ENCODE peak calls at places on chromosomes 1 and 21, in eight cellular contexts. F is breast epithelium, I is mesothelial cell of epicardium, S is AG10803, L is cardiac fibroblast, R is testis, D is Calu3, U is upper lobe of right lung. N is an unnamed sample.

GRCh38 chr1:9825101-9826074 is 1.6 kb upstream of the CLSTN1 start:
- DNase-seq in S (peak), U (peak), F (peak), L (peak), I (no peak), R (peak), D (peak), N (peak)

GRCh38 chr1:246681822-246682221 is 42.4 kb upstream of the SCCPDH start:
- DNase-seq in S (no peak), R (no peak), L (peak), D (no peak), F (no peak), I (no peak), U (no peak), N (no peak)

GRCh38 chr1:154735061-154735800 is 127.2 kb upstream of the ADAR start:
- DNase-seq in R (no peak), D (no peak), I (no peak), S (no peak), U (no peak), F (no peak), L (no peak), N (no peak)

GRCh38 chr1:67579623-67580394 is 105.2 kb upstream of the GADD45A start:
- DNase-seq in S (no peak), I (no peak), D (no peak), U (no peak), R (no peak), L (no peak), F (no peak), N (no peak)

GRCh38 chr1:243596441-243597183 is 253.4 kb downstream of the AKT3 start:
- DNase-seq in F (no peak), R (no peak), S (peak), L (peak), U (no peak), D (no peak), I (no peak), N (peak)

GRCh38 chr1:84573481-84573966 is 716 bp downstream of the CTBS start:
- DNase-seq in R (no peak), U (no peak), S (no peak), F (no peak), D (no peak), I (no peak), L (no peak), N (no peak)

GRCh38 chr1:225460737-225461532 is 33.1 kb upstream of the LBR start:
- DNase-seq in R (no peak), D (no peak), S (no peak), I (no peak), L (peak), U (no peak), F (no peak), N (no peak)

GRCh38 chr1:201259476-201260235 is 23.6 kb upstream of the PKP1 start:
- DNase-seq in I (no peak), R (no peak), D (no peak), F (no peak), U (no peak), L (peak), S (peak), N (peak)

GRCh38 chr1:1001631-1002300 is 1.9 kb upstream of the HES4 start:
- DNase-seq in U (peak), S (peak), I (peak), F (peak), D (peak), R (peak), L (peak), N (peak)

GRCh38 chr1:75035536-75035935 is 98.7 kb upstream of the LHX8 start:
- DNase-seq in U (no peak), D (no peak), I (no peak), S (no peak), L (no peak), F (no peak), R (no peak), N (no peak)

GRCh38 chr1:67418839-67419586 is 11.2 kb downstream of the SERBP1 start:
- DNase-seq in S (no peak), D (no peak), R (no peak), L (no peak), I (no peak), U (no peak), F (no peak), N (no peak)

GRCh38 chr21:37338671-37339526 is 27.7 kb upstream of the DYRK1A start:
- DNase-seq in D (peak), I (peak), R (no peak), L (peak), F (no peak), U (no peak), S (peak), N (peak)

GRCh38 chr1:68011786-68012375 is 38.5 kb downstream of the DIRAS3 start:
- DNase-seq in I (no peak), D (no peak), L (peak), S (no peak), F (no peak), U (no peak), R (no peak), N (no peak)

GRCh38 chr1:45884700-45885099 is 81.3 kb downstream of the MAST2 start:
- DNase-seq in L (no peak), F (no peak), D (no peak), S (no peak), R (no peak), U (no peak), I (no peak), N (no peak)

GRCh38 chr1:210464519-210465039 is 135.9 kb downstream of the HHAT start:
- DNase-seq in D (peak), L (no peak), F (no peak), I (no peak), U (peak), R (no peak), S (no peak), N (peak)

GRCh38 chr1:9529190-9529589 is 10.1 kb upstream of the SLC25A33 start:
- DNase-seq in L (peak), U (no peak), D (no peak), F (no peak), I (no peak), R (no peak), S (peak), N (peak)

GRCh38 chr1:46616277-46617107 is at the start of gene MOB3C:
- DNase-seq in L (peak), U (peak), S (peak), F (peak), R (peak), I (no peak), D (peak), N (peak)

GRCh38 chr1:147156643-147157042 is 15.6 kb downstream of the PRKAB2 start:
- DNase-seq in I (no peak), L (no peak), U (no peak), F (no peak), R (no peak), D (no peak), S (no peak), N (no peak)
- TF ChIP-seq CTCF in I (no peak), L (no peak), U (no peak), F (no peak), R (no peak), D (no peak), S (no peak), N (no peak)

GRCh38 chr1:162359523-162360236 is 17.0 kb downstream of the SPATA46 start:
- DNase-seq in F (no peak), I (no peak), R (no peak), D (no peak), L (no peak), U (no peak), S (no peak), N (no peak)
- TF ChIP-seq CTCF in F (no peak), I (no peak), R (no peak), D (no peak), L (no peak), U (no peak), S (no peak), N (no peak)

GRCh38 chr1:169105434-169106094 is 926 bp upstream of the ATP1B1 start:
- DNase-seq in F (peak), R (peak), D (peak), I (peak), U (peak), S (no peak), L (no peak), N (no peak)

GRCh38 chr1:169105087-169105433 is 1.4 kb upstream of the ATP1B1 start:
- DNase-seq in U (no peak), I (no peak), D (no peak), S (no peak), R (peak), F (no peak), L (no peak), N (no peak)

GRCh38 chr1:169106921-169107672 is 607 bp downstream of the ATP1B1 start:
- DNase-seq in L (peak), U (peak), S (peak), I (peak), R (peak), F (no peak), D (no peak), N (peak)

GRCh38 chr1:169107673-169108160 is 1.2 kb downstream of the ATP1B1 start:
- DNase-seq in F (no peak), I (no peak), S (peak), R (peak), U (no peak), D (no peak), L (peak), N (peak)

DNA sequence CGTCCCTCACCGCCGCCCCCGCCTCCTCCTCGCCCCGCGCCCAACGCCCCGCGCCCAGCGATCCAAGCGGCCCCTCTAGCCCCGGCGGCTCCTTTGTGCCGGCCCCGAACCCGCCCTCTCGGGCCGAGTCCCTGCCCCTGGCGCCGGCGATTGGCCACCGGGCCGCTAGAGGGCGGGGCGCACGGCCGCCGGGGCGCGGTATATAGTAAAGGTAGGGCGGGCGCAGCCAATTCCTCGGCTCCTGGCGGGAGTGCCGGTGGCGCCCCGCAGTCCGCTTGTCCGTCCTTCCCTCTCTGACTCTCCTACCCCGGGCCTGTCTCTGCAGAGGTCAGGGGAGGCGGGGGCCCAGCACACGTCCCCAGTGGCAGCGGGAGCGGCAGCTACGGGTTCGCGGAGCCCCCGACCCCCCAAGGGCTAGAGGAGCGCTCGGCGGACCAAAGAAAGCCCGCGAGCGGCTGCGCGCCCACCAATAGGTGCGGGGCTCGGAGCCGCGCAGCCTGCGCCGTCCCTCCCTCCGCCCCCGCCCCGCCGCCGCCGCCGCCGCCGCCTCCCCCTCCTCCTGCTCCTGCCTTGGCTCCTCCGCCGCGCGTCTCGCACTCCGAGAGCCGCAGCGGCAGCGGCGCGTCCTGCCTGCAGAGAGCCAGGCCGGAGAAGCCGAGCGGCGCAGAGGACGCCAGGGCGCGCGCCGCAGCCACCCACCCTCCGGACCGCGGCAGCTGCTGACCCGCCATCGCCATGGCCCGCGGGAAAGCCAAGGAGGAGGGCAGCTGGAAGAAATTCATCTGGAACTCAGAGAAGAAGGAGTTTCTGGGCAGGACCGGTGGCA is at the start of gene ATP1B1:
- DNase-seq in F (peak), D (peak), U (peak), S (peak), R (peak), L (peak), I (peak), N (peak)
- TF ChIP-seq CTCF in F (peak), D (peak), U (peak), S (peak), R (peak), L (peak), I (peak), N (peak)

GRCh38 chr1:152228831-152229230 is 4.8 kb upstream of the HRNR start:
- DNase-seq in L (no peak), S (no peak), D (no peak), F (no peak), U (no peak), R (no peak), I (no peak), N (no peak)

GRCh38 chr1:152224093-152224492 is at the start of gene HRNR:
- DNase-seq in I (no peak), S (no peak), U (no peak), L (no peak), D (no peak), R (no peak), F (no peak), N (no peak)

GRCh38 chr1:152225678-152226077 is 1.7 kb upstream of the HRNR start:
- DNase-seq in D (no peak), F (no peak), R (no peak), S (no peak), U (no peak), I (no peak), L (peak), N (no peak)

GRCh38 chr1:152227310-152227928 is 3.4 kb upstream of the HRNR start:
- DNase-seq in R (no peak), I (no peak), S (peak), L (peak), U (no peak), D (no peak), F (no peak), N (no peak)
- TF ChIP-seq CTCF in R (no peak), I (no peak), S (peak), L (peak), U (no peak), D (no peak), F (no peak), N (peak)

GRCh38 chr1:194807530-194808220 is 1621.3 kb upstream of the B3GALT2 start:
- DNase-seq in F (no peak), L (no peak), U (no peak), D (no peak), S (no peak), I (no peak), R (no peak), N (no peak)

GRCh38 chr1:194813109-194813508 is 1626.7 kb upstream of the B3GALT2 start:
- DNase-seq in S (no peak), I (no peak), D (no peak), R (no peak), U (no peak), L (no peak), F (no peak), N (no peak)

GRCh38 chr1:194809665-194810064 is 1623.3 kb upstream of the B3GALT2 start:
- DNase-seq in D (no peak), F (no peak), R (no peak), I (no peak), L (no peak), S (no peak), U (no peak), N (no peak)
- TF ChIP-seq CTCF in D (no peak), F (no peak), R (no peak), I (no peak), L (no peak), S (no peak), U (no peak), N (no peak)

GRCh38 chr1:27957655-27958054 is 2.1 kb upstream of the XKR8 start:
- DNase-seq in R (no peak), L (no peak), I (no peak), S (no peak), F (no peak), U (no peak), D (no peak), N (no peak)

GRCh38 chr1:27955076-27955475 is 4.7 kb upstream of the XKR8 start:
- DNase-seq in R (no peak), S (no peak), U (no peak), F (no peak), L (no peak), I (no peak), D (no peak), N (no peak)

GRCh38 chr1:27958513-27958912 is 1.3 kb upstream of the XKR8 start:
- DNase-seq in S (no peak), D (no peak), R (no peak), F (no peak), U (no peak), L (no peak), I (no peak), N (no peak)

GRCh38 chr1:27954186-27954585 is 5.6 kb upstream of the XKR8 start:
- DNase-seq in I (no peak), L (no peak), D (no peak), F (no peak), R (no peak), S (no peak), U (no peak), N (no peak)

DNA sequence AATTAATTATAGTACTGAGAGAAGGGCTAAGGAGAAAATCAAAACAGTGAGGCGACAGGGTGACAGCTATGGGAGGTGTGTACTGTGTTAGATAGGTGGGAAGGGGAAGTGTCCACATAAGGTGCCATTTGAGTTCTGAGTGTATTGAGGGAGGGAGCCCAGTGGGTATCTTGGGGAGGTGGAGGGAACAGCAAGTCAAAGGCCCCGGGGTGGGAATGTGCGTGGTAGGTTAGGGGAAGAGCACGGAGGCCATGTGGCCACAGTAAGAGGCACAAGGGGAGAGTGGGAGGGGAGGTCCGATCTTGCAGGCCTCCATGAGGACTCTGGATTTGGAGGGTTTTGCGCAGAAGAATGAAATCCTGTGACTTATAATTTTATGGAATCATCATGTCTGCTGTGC is 3.0 kb upstream of the XKR8 start:
- DNase-seq in L (no peak), R (no peak), D (no peak), S (no peak), F (no peak), I (no peak), U (no peak), N (no peak)
- TF ChIP-seq CTCF in L (no peak), R (no peak), D (no peak), S (no peak), F (no peak), I (no peak), U (no peak), N (no peak)

GRCh38 chr1:76657618-76658017 is 209.7 kb upstream of the ST6GALNAC5 start:
- DNase-seq in I (no peak), F (no peak), S (no peak), U (no peak), D (no peak), L (no peak), R (no peak), N (no peak)
- TF ChIP-seq CTCF in I (no peak), F (no peak), S (no peak), U (no peak), D (no peak), L (no peak), R (no peak), N (no peak)

DNA sequence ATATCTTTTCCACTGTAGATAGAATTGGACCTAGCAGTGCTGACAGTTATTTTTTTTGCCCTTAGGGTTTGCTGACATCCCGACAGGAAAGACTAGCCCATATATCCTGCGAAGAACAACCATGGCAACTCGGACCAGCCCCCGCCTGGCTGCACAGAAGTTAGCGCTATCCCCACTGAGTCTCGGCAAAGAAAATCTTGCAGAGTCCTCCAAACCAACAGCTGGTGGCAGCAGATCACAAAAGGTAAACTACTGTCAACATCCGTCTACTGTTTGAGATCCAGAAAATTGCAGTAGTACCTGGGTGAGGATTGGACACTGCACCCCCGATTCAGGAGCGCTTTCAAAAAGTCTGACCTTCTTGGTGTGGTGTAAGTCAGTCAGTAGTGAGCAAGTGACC is 55.8 kb downstream of the CENPF start:
- DNase-seq in D (peak), L (peak), F (no peak), U (no peak), R (peak), S (peak), I (peak), N (no peak)
- TF ChIP-seq CTCF in D (no peak), L (peak), F (peak), U (no peak), R (no peak), S (peak), I (no peak), N (peak)